ENCODE peak calls at places on chromosomes 6 and 20, in five cellular contexts. C, D, G, A and F are unnamed samples.

GRCh38 chr6:163808231-163808630 is 393.7 kb downstream of the QKI start:
- DNase-seq in C (no peak), D (no peak), G (no peak), A (no peak), F (no peak)

GRCh38 chr6:4369616-4370015 is 234.2 kb upstream of the ECI2 start:
- DNase-seq in C (no peak), D (no peak), G (no peak), A (no peak), F (no peak)

GRCh38 chr6:162713926-162714759 is 13.4 kb downstream of the PRKN start:
- DNase-seq in C (no peak), D (no peak), G (no peak), A (no peak), F (no peak)

GRCh38 chr6:55777461-55777860 is 97.9 kb downstream of the BMP5 start:
- DNase-seq in C (no peak), D (no peak), G (no peak), A (no peak), F (no peak)

GRCh38 chr6:12335717-12336116 is 45.6 kb downstream of the EDN1 start:
- DNase-seq in C (no peak), D (no peak), G (no peak), A (no peak), F (no peak)

GRCh38 chr6:163490826-163491577 is 76.5 kb downstream of the QKI start:
- DNase-seq in C (no peak), D (peak), G (no peak), A (no peak), F (no peak)

GRCh38 chr20:19621072-19621471 is 137.0 kb upstream of the RIN2 start:
- DNase-seq in C (no peak), D (no peak), G (no peak), A (no peak), F (no peak)

GRCh38 chr20:44594730-44595129 is 12.4 kb downstream of the PKIG start:
- DNase-seq in C (no peak), D (no peak), G (no peak), A (no peak), F (no peak)

GRCh38 chr6:139433647-139434419 is 59.4 kb upstream of the CITED2 start:
- DNase-seq in C (no peak), D (no peak), G (no peak), A (no peak), F (no peak)